ENCODE peak calls at places on chromosomes 6 and 20, in five cellular contexts. One of them, this sample, is unnamed.
A peak's percentile ranks its signal among the peaks of the same experiment; 100 is the strongest.

GRCh38 chr6:3272911-3273547 is 14.3 kb downstream of the PSMG4 start:
- DNase-seq in tibial nerve: no peak
- DNase-seq in ovary: no peak
- DNase-seq in effector memory CD4-positive, alpha-beta T cell: no peak
- DNase-seq in upper lobe of left lung: no peak
- DNase-seq in this sample: no peak

GRCh38 chr6:130500693-130501092 is 134.9 kb downstream of the TMEM200A start:
- DNase-seq in tibial nerve: no peak
- DNase-seq in effector memory CD4-positive, alpha-beta T cell: no peak
- DNase-seq in ovary: no peak
- DNase-seq in upper lobe of left lung: no peak
- DNase-seq in this sample: no peak

GRCh38 chr6:141426400-141426980 is 706.2 kb upstream of the GJE1 start:
- DNase-seq in effector memory CD4-positive, alpha-beta T cell: no peak
- DNase-seq in tibial nerve: no peak
- DNase-seq in ovary: no peak
- DNase-seq in upper lobe of left lung: no peak
- DNase-seq in this sample: no peak

GRCh38 chr6:56727097-56727845 is 84.6 kb upstream of the DST start:
- DNase-seq in effector memory CD4-positive, alpha-beta T cell: no peak
- DNase-seq in upper lobe of left lung: no peak
- DNase-seq in ovary: no peak
- DNase-seq in tibial nerve: no peak
- DNase-seq in this sample: no peak

GRCh38 chr6:158672726-158673125 is 22.9 kb downstream of the SYTL3 start:
- DNase-seq in effector memory CD4-positive, alpha-beta T cell: no peak
- DNase-seq in tibial nerve: no peak
- DNase-seq in upper lobe of left lung: no peak
- DNase-seq in ovary: no peak
- DNase-seq in this sample: no peak

GRCh38 chr6:130520235-130520634 is 154.4 kb downstream of the TMEM200A start:
- DNase-seq in effector memory CD4-positive, alpha-beta T cell: no peak
- DNase-seq in upper lobe of left lung: no peak
- DNase-seq in ovary: no peak
- DNase-seq in tibial nerve: no peak
- DNase-seq in this sample: no peak

GRCh38 chr6:149454405-149454848 is 30.4 kb downstream of the ZC3H12D start:
- DNase-seq in ovary: peak; percentile 99
- DNase-seq in effector memory CD4-positive, alpha-beta T cell: no peak
- DNase-seq in tibial nerve: peak; percentile 92
- DNase-seq in upper lobe of left lung: peak; percentile 97
- DNase-seq in this sample: peak; percentile 66

GRCh38 chr6:34201455-34202098 is 35.1 kb upstream of the HMGA1 start:
- DNase-seq in effector memory CD4-positive, alpha-beta T cell: no peak
- DNase-seq in tibial nerve: no peak
- DNase-seq in upper lobe of left lung: no peak
- DNase-seq in ovary: no peak
- DNase-seq in this sample: no peak

GRCh38 chr20:40997116-40997515 is 31.5 kb upstream of the TOP1 start:
- DNase-seq in upper lobe of left lung: no peak
- DNase-seq in ovary: no peak
- DNase-seq in effector memory CD4-positive, alpha-beta T cell: no peak
- DNase-seq in tibial nerve: no peak
- DNase-seq in this sample: peak; percentile 97

GRCh38 chr6:1015819-1016218 is 296.1 kb upstream of the FOXQ1 start:
- DNase-seq in effector memory CD4-positive, alpha-beta T cell: no peak
- DNase-seq in tibial nerve: no peak
- DNase-seq in ovary: no peak
- DNase-seq in upper lobe of left lung: no peak
- DNase-seq in this sample: no peak

GRCh38 chr6:183668-184067 is 108.6 kb upstream of the DUSP22 start:
- DNase-seq in upper lobe of left lung: no peak
- DNase-seq in ovary: no peak
- DNase-seq in tibial nerve: no peak
- DNase-seq in effector memory CD4-positive, alpha-beta T cell: no peak
- DNase-seq in this sample: no peak

GRCh38 chr6:34172961-34173775 is 27.3 kb upstream of the GRM4 start:
- DNase-seq in tibial nerve: no peak
- DNase-seq in effector memory CD4-positive, alpha-beta T cell: no peak
- DNase-seq in ovary: no peak
- DNase-seq in upper lobe of left lung: peak; percentile 6
- DNase-seq in this sample: no peak

GRCh38 chr20:51666126-51666525 is 102.1 kb downstream of the ATP9A start:
- DNase-seq in tibial nerve: no peak
- DNase-seq in ovary: no peak
- DNase-seq in upper lobe of left lung: no peak
- DNase-seq in effector memory CD4-positive, alpha-beta T cell: no peak
- DNase-seq in this sample: no peak

GRCh38 chr6:165404703-165405102 is 95.3 kb upstream of the C6orf118 start:
- DNase-seq in effector memory CD4-positive, alpha-beta T cell: no peak
- DNase-seq in upper lobe of left lung: no peak
- DNase-seq in tibial nerve: no peak
- DNase-seq in ovary: no peak
- DNase-seq in this sample: no peak

GRCh38 chr20:62900692-62901584 is 25.4 kb downstream of the DIDO1 start:
- DNase-seq in effector memory CD4-positive, alpha-beta T cell: no peak
- DNase-seq in upper lobe of left lung: no peak
- DNase-seq in ovary: no peak
- DNase-seq in tibial nerve: no peak
- DNase-seq in this sample: no peak

GRCh38 chr6:11025911-11026635 is 18.0 kb downstream of the ELOVL2 start:
- DNase-seq in upper lobe of left lung: no peak
- DNase-seq in ovary: no peak
- DNase-seq in tibial nerve: no peak
- DNase-seq in effector memory CD4-positive, alpha-beta T cell: no peak
- DNase-seq in this sample: no peak

GRCh38 chr6:1379026-1379809 is 10.2 kb upstream of the FOXF2 start:
- DNase-seq in upper lobe of left lung: no peak
- DNase-seq in effector memory CD4-positive, alpha-beta T cell: no peak
- DNase-seq in ovary: no peak
- DNase-seq in tibial nerve: no peak
- DNase-seq in this sample: no peak

GRCh38 chr6:110101885-110102284 is 77.6 kb downstream of the WASF1 start:
- DNase-seq in effector memory CD4-positive, alpha-beta T cell: no peak
- DNase-seq in tibial nerve: no peak
- DNase-seq in upper lobe of left lung: no peak
- DNase-seq in ovary: no peak
- DNase-seq in this sample: no peak

GRCh38 chr6:24428615-24429014 is 25.9 kb downstream of the MRS2 start:
- DNase-seq in upper lobe of left lung: no peak
- DNase-seq in tibial nerve: no peak
- DNase-seq in effector memory CD4-positive, alpha-beta T cell: no peak
- DNase-seq in ovary: no peak
- DNase-seq in this sample: no peak

GRCh38 chr6:64249129-64249528 is 613.5 kb downstream of the PHF3 start:
- DNase-seq in upper lobe of left lung: no peak
- DNase-seq in effector memory CD4-positive, alpha-beta T cell: no peak
- DNase-seq in tibial nerve: no peak
- DNase-seq in ovary: no peak
- DNase-seq in this sample: no peak

GRCh38 chr6:5827061-5828037 is 179.4 kb downstream of the NRN1 start:
- DNase-seq in ovary: no peak
- DNase-seq in tibial nerve: no peak
- DNase-seq in effector memory CD4-positive, alpha-beta T cell: no peak
- DNase-seq in upper lobe of left lung: no peak
- DNase-seq in this sample: peak; percentile 29
- H3K4me1 ChIP-seq in ovary: no peaks in the 10 kb centered on the region
- H3K4me1 ChIP-seq in tibial nerve: no peaks in the 10 kb centered on the region
- H3K4me1 ChIP-seq in effector memory CD4-positive, alpha-beta T cell: peaks cover 16% of the 10 kb centered on the region
- H3K4me1 ChIP-seq in upper lobe of left lung: peaks cover 15% of the 10 kb centered on the region
- H3K4me1 ChIP-seq in this sample: no peaks in the 10 kb centered on the region

GRCh38 chr6:125780540-125781306 is 10.0 kb upstream of the NCOA7 start:
- DNase-seq in tibial nerve: no peak
- DNase-seq in ovary: peak; percentile 66
- DNase-seq in upper lobe of left lung: peak; percentile 57
- DNase-seq in effector memory CD4-positive, alpha-beta T cell: peak; percentile 25
- DNase-seq in this sample: peak; percentile 80
- H3K36me3 ChIP-seq in tibial nerve: no peaks in the 10 kb centered on the region
- H3K36me3 ChIP-seq in ovary: no peaks in the 10 kb centered on the region
- H3K36me3 ChIP-seq in upper lobe of left lung: no peaks in the 10 kb centered on the region
- H3K36me3 ChIP-seq in effector memory CD4-positive, alpha-beta T cell: no peaks in the 10 kb centered on the region
- H3K36me3 ChIP-seq in this sample: no peaks in the 10 kb centered on the region

GRCh38 chr6:47479874-47480273 is 2.3 kb downstream of the CD2AP start:
- DNase-seq in tibial nerve: no peak
- DNase-seq in upper lobe of left lung: no peak
- DNase-seq in ovary: no peak
- DNase-seq in effector memory CD4-positive, alpha-beta T cell: no peak
- DNase-seq in this sample: no peak
- H3K4me3 ChIP-seq in tibial nerve: no peak overlapping the region
- H3K4me3 ChIP-seq in upper lobe of left lung: no peak overlapping the region
- H3K4me3 ChIP-seq in ovary: no peak overlapping the region
- H3K4me3 ChIP-seq in effector memory CD4-positive, alpha-beta T cell: no peak overlapping the region
- H3K4me3 ChIP-seq in this sample: no peak overlapping the region

GRCh38 chr6:42007286-42007685 is 43.0 kb upstream of the TAF8 start:
- DNase-seq in ovary: no peak
- DNase-seq in upper lobe of left lung: no peak
- DNase-seq in effector memory CD4-positive, alpha-beta T cell: no peak
- DNase-seq in tibial nerve: no peak
- DNase-seq in this sample: peak; percentile 77
- H3K4me1 ChIP-seq in ovary: peaks cover 2% of the 10 kb centered on the region
- H3K4me1 ChIP-seq in upper lobe of left lung: peaks cover 45% of the 10 kb centered on the region
- H3K4me1 ChIP-seq in effector memory CD4-positive, alpha-beta T cell: peaks cover 30% of the 10 kb centered on the region
- H3K4me1 ChIP-seq in tibial nerve: no peaks in the 10 kb centered on the region
- H3K4me1 ChIP-seq in this sample: peaks cover 50% of the 10 kb centered on the region

GRCh38 chr20:46365483-46366215 is 40.8 kb downstream of the ELMO2 start:
- DNase-seq in effector memory CD4-positive, alpha-beta T cell: no peak
- DNase-seq in ovary: no peak
- DNase-seq in tibial nerve: no peak
- DNase-seq in upper lobe of left lung: no peak
- DNase-seq in this sample: no peak

GRCh38 chr20:46368902-46369268 is 37.5 kb downstream of the ELMO2 start:
- DNase-seq in upper lobe of left lung: no peak
- DNase-seq in tibial nerve: no peak
- DNase-seq in effector memory CD4-positive, alpha-beta T cell: no peak
- DNase-seq in ovary: no peak
- DNase-seq in this sample: no peak

GRCh38 chr20:46367234-46367633 is 39.2 kb downstream of the ELMO2 start:
- DNase-seq in effector memory CD4-positive, alpha-beta T cell: no peak
- DNase-seq in upper lobe of left lung: no peak
- DNase-seq in ovary: no peak
- DNase-seq in tibial nerve: no peak
- DNase-seq in this sample: no peak

GRCh38 chr20:46366826-46367225 is 39.6 kb downstream of the ELMO2 start:
- DNase-seq in tibial nerve: no peak
- DNase-seq in effector memory CD4-positive, alpha-beta T cell: no peak
- DNase-seq in upper lobe of left lung: no peak
- DNase-seq in ovary: no peak
- DNase-seq in this sample: no peak

DNA sequence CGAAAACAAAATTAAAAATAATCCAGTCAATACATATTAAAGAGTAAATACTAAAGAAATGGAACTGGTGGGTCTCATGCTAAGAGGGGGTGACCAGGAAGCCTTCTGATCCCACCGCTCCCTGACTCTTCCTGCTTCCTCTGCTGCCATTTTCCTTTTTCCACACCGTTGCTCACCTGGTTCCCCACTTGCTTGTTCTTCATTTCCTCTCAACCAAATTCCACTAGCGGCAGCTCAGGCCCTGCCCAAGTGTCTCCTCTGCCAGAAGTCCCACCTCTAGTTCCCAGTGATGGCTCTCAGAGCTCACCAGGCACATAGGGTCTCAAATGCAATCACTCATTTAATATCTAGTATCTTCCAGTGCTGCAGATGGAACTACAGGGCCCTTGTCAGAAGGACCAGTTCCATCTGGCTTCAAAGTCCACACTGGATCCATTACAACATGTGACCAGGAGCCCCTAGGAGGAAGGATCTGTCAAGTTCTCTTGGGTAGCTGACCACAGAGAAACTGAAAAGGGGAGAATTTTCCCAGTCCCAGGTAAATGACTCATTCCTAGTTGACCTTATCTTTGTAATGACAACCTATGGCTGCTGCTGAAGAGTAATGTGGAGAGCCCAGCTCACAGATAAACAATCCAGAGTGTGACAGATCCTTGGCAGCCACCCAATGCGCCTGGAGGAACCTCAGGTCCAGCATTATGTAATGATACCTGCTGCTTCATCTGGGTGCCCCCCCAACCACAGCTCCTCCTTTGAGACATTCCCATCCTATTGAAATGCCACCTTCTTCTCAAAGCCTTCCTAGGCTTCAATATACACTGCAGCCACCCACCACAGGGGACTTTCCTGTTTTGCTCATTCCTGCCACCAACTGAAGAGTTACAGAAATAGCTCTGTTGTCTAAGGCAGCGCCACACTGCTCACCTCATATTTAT is 38.2 kb downstream of the ELMO2 start:
- DNase-seq in ovary: no peak
- DNase-seq in effector memory CD4-positive, alpha-beta T cell: no peak
- DNase-seq in upper lobe of left lung: no peak
- DNase-seq in tibial nerve: no peak
- DNase-seq in this sample: no peak
- H3K36me3 ChIP-seq in ovary: no peaks in the 10 kb centered on the region
- H3K36me3 ChIP-seq in effector memory CD4-positive, alpha-beta T cell: peaks cover 64% of the 10 kb centered on the region
- H3K36me3 ChIP-seq in upper lobe of left lung: peaks cover 70% of the 10 kb centered on the region
- H3K36me3 ChIP-seq in tibial nerve: peaks cover 81% of the 10 kb centered on the region
- H3K36me3 ChIP-seq in this sample: peaks cover 58% of the 10 kb centered on the region

GRCh38 chr6:40715501-40716403 is 128.6 kb upstream of the LRFN2 start:
- DNase-seq in upper lobe of left lung: no peak
- DNase-seq in tibial nerve: no peak
- DNase-seq in ovary: no peak
- DNase-seq in effector memory CD4-positive, alpha-beta T cell: no peak
- DNase-seq in this sample: no peak
- H3K4me3 ChIP-seq in upper lobe of left lung: no peak overlapping the region
- H3K4me3 ChIP-seq in tibial nerve: no peak overlapping the region
- H3K4me3 ChIP-seq in ovary: no peak overlapping the region
- H3K4me3 ChIP-seq in effector memory CD4-positive, alpha-beta T cell: no peak overlapping the region
- H3K4me3 ChIP-seq in this sample: no peak overlapping the region

This sample was measured in SJCRH30.